ENCODE peak calls at places on chromosomes 12 and 14, in five cellular contexts. Q is aorta; B is EL; N is brain pericyte; K is activated CD4-positive, alpha-beta T cell treated with anti-CD3 and anti-CD28 coated beads, Interleukin-2, amount 10 ng/mL, durations not matched to agents 24 days and 14 days. M is an unnamed sample.

GRCh38 chr12:117045175-117045997 is 53.8 kb downstream of the TESC start:
- DNase-seq in N (no peak), B (no peak), Q (no peak), K (no peak), M (no peak)

GRCh38 chr14:24389266-24389855 is 9.4 kb upstream of the NYNRIN start:
- DNase-seq in K (no peak), N (no peak), Q (peak; percentile 3), B (peak; percentile 31), M (no peak)

GRCh38 chr14:68786491-68787234 is 6.2 kb downstream of the ZFP36L1 start:
- DNase-seq in K (no peak), B (peak; percentile 76), N (no peak), Q (no peak), M (peak; percentile 47)

GRCh38 chr12:26275313-26276257 is 80.2 kb downstream of the SSPN start:
- DNase-seq in B (no peak), Q (no peak), N (no peak), K (no peak), M (peak; percentile 76)

GRCh38 chr12:49985981-49986380 is 13.2 kb downstream of the AQP6 start:
- DNase-seq in K (no peak), Q (no peak), N (no peak), B (no peak), M (no peak)

GRCh38 chr14:102218688-102219087 is 79.0 kb downstream of the WDR20 start:
- DNase-seq in Q (no peak), K (no peak), N (no peak), B (no peak), M (no peak)

GRCh38 chr12:106333010-106333409 is 24.5 kb upstream of the POLR3B start:
- DNase-seq in N (no peak), Q (no peak), B (no peak), K (no peak), M (no peak)

GRCh38 chr12:57632898-57633825 is at the start of gene B4GALNT1:
- DNase-seq in Q (no peak), K (peak; percentile 92), B (peak; percentile 71), N (no peak), M (peak; percentile 33)

GRCh38 chr14:59688224-59689170 is 111.9 kb upstream of the CCDC175 start:
- DNase-seq in K (peak; percentile 76), Q (peak; percentile 75), B (peak; percentile 57), N (no peak), M (peak; percentile 67)

GRCh38 chr12:6369916-6370575 is 5.3 kb downstream of the SCNN1A start:
- DNase-seq in B (no peak), Q (peak; percentile 23), N (no peak), K (no peak), M (no peak)

GRCh38 chr12:8120072-8120713 is 3.2 kb upstream of the CLEC4A start:
- DNase-seq in N (no peak), Q (no peak), B (no peak), K (no peak), M (no peak)

GRCh38 chr14:75123991-75124390 is 2.9 kb downstream of the NEK9 start:
- DNase-seq in K (peak; percentile 72), N (no peak), B (peak; percentile 81), Q (no peak), M (peak; percentile 69)

GRCh38 chr12:62466018-62466595 is 519 bp upstream of the MON2 start:
- DNase-seq in Q (peak; percentile 58), N (peak; percentile 18), B (peak; percentile 62), K (peak; percentile 75), M (no peak)

GRCh38 chr12:50558970-50559369 is 54.2 kb downstream of the DIP2B start:
- DNase-seq in Q (no peak), K (no peak), B (no peak), N (no peak), M (no peak)

GRCh38 chr12:121958521-121959240 is 40.3 kb downstream of the CFAP251 start:
- DNase-seq in Q (no peak), K (no peak), N (no peak), B (peak; percentile 21), M (no peak)

GRCh38 chr14:50018236-50019210 is 97.8 kb downstream of the VCPKMT start:
- DNase-seq in Q (peak; percentile 68), N (no peak), B (no peak), K (no peak), M (peak; percentile 45)

GRCh38 chr12:243381-243780 is 19.3 kb downstream of the SLC6A13 start:
- DNase-seq in N (no peak), Q (no peak), K (no peak), B (no peak), M (no peak)

GRCh38 chr12:49410833-49411232 is 43.6 kb downstream of the SPATS2 start:
- DNase-seq in K (no peak), Q (no peak), N (no peak), B (no peak), M (no peak)

GRCh38 chr12:131783915-131784541 is 44.2 kb upstream of the MMP17 start:
- DNase-seq in B (peak; percentile 90), K (no peak), Q (no peak), N (peak; percentile 12), M (peak; percentile 88)

GRCh38 chr12:114812858-114813761 is 129.1 kb upstream of the TBX3 start:
- DNase-seq in B (no peak), K (no peak), N (peak; percentile 60), Q (no peak), M (peak; percentile 71)

GRCh38 chr12:38771871-38772270 is 133.5 kb downstream of the CPNE8 start:
- DNase-seq in B (no peak), N (no peak), K (peak; percentile 71), Q (no peak), M (peak; percentile 31)

GRCh38 chr12:93135286-93136239 is 206.5 kb upstream of the EEA1 start:
- DNase-seq in N (peak; percentile 57), B (no peak), K (peak; percentile 59), Q (no peak), M (peak; percentile 77)

GRCh38 chr12:45419317-45419716 is 203.4 kb downstream of the ANO6 start:
- DNase-seq in B (no peak), N (no peak), K (no peak), Q (no peak), M (no peak)

GRCh38 chr12:107660861-107661415 is 24.7 kb upstream of the PWP1 start:
- DNase-seq in K (no peak), B (no peak), N (no peak), Q (no peak), M (no peak)

GRCh38 chr12:50224026-50224692 is 57.0 kb upstream of the CERS5 start:
- DNase-seq in N (no peak), Q (no peak), K (peak; percentile 70), B (peak; percentile 49), M (peak; percentile 77)

GRCh38 chr12:132367401-132367851 is 38.0 kb upstream of the GALNT9 start:
- DNase-seq in K (no peak), B (peak; percentile 29), N (no peak), Q (no peak), M (no peak)

GRCh38 chr14:98959958-98960616 is 311.9 kb downstream of the BCL11B start:
- DNase-seq in K (no peak), B (no peak), Q (no peak), N (no peak), M (no peak)

GRCh38 chr12:6452245-6452731 is 446 bp downstream of the TAPBPL start:
- DNase-seq in K (peak; percentile 77), Q (no peak), B (no peak), N (no peak), M (no peak)

GRCh38 chr12:57864811-57865751 is 18.6 kb upstream of the CTDSP2 start:
- DNase-seq in N (no peak), B (peak; percentile 84), Q (peak; percentile 91), K (peak; percentile 85), M (peak; percentile 40)

GRCh38 chr12:90974286-90974685 is 19.3 kb upstream of the CCER1 start:
- DNase-seq in Q (no peak), N (no peak), B (peak; percentile 72), K (no peak), M (no peak)

GRCh38 chr12:116456683-116457082 is 102.5 kb upstream of the MAP1LC3B2 start:
- DNase-seq in N (no peak), Q (peak; percentile 58), B (peak; percentile 18), K (no peak), M (no peak)

GRCh38 chr12:53212931-53213330 is 5.9 kb upstream of the ITGB7 start:
- DNase-seq in N (no peak), K (no peak), Q (peak; percentile 42), B (peak; percentile 53), M (no peak)

GRCh38 chr14:43145361-43145760 is 1361.7 kb downstream of the FSCB start:
- DNase-seq in N (no peak), B (no peak), K (no peak), Q (no peak), M (no peak)

GRCh38 chr12:66048843-66049537 is 81.6 kb downstream of the LLPH start:
- DNase-seq in B (peak; percentile 38), Q (no peak), K (no peak), N (no peak), M (peak; percentile 40)

GRCh38 chr14:101559624-101560533 is 1.4 kb upstream of the DIO3 start:
- DNase-seq in B (no peak), K (no peak), Q (no peak), N (no peak), M (no peak)

GRCh38 chr14:105888784-105889665 is 362.6 kb downstream of the TMEM121 start:
- DNase-seq in B (no peak), Q (peak; percentile 20), K (no peak), N (no peak), M (peak; percentile 1)

GRCh38 chr14:72892103-72892878 is 1.6 kb downstream of the DPF3 start:
- DNase-seq in K (peak; percentile 83), N (no peak), B (peak; percentile 59), Q (no peak), M (no peak)

GRCh38 chr12:54025507-54026393 is 2.5 kb upstream of the HOXC6 start:
- DNase-seq in B (no peak), N (no peak), Q (no peak), K (no peak), M (no peak)